ENCODE peak calls at places on chromosome 15, in six cellular contexts. O is cardiac muscle cell; T is naive thymus-derived CD4-positive, alpha-beta T cell; Z is mammary epithelial cell; L is right lobe of liver; A is ovary. K is an unnamed sample.

GRCh38 chr15:65612616-65612946 is 1.6 kb upstream of the INTS14 start:
- DNase-seq in O (no peak), T (no peak), Z (peak; percentile 27), L (no peak), A (no peak), K (no peak)

GRCh38 chr15:93146196-93146595 is 57.2 kb upstream of the RGMA start:
- DNase-seq in O (no peak), T (no peak), Z (no peak), L (no peak), A (no peak), K (no peak)

GRCh38 chr15:20294651-20295237 is 246.9 kb downstream of the GOLGA6L6 start:
- DNase-seq in O (no peak), T (peak; percentile 22), Z (no peak), L (no peak), A (no peak), K (no peak)

GRCh38 chr15:33852570-33852969 is 115.7 kb upstream of the CHRM5 start:
- DNase-seq in O (no peak), T (no peak), Z (peak; percentile 40), L (no peak), A (no peak), K (no peak)

GRCh38 chr15:94056314-94056713 is 175.0 kb upstream of the MCTP2 start:
- DNase-seq in O (no peak), T (no peak), Z (peak; percentile 48), L (no peak), A (no peak), K (no peak)

GRCh38 chr15:33985287-33985686 is 17.0 kb downstream of the CHRM5 start:
- DNase-seq in O (peak; percentile 18), T (no peak), Z (peak; percentile 63), L (no peak), A (no peak), K (no peak)

GRCh38 chr15:91469627-91470567 is 369.8 kb downstream of the SV2B start:
- DNase-seq in O (peak; percentile 3), T (peak; percentile 55), Z (no peak), L (no peak), A (no peak), K (peak; percentile 62)

GRCh38 chr15:100189849-100190248 is 151.9 kb downstream of the ADAMTS17 start:
- DNase-seq in O (no peak), T (no peak), Z (no peak), L (no peak), A (no peak), K (no peak)

GRCh38 chr15:98596885-98597343 is 51.4 kb upstream of the IGF1R start:
- DNase-seq in O (no peak), T (no peak), Z (no peak), L (no peak), A (no peak), K (no peak)

GRCh38 chr15:71272932-71273331 is 157.7 kb downstream of the THSD4 start:
- DNase-seq in O (peak; percentile 68), T (no peak), Z (no peak), L (no peak), A (no peak), K (no peak)

GRCh38 chr15:86911022-86911421 is 831.4 kb downstream of the AGBL1 start:
- DNase-seq in O (no peak), T (no peak), Z (no peak), L (no peak), A (no peak), K (no peak)

GRCh38 chr15:98745650-98746374 is 97.5 kb downstream of the IGF1R start:
- DNase-seq in O (no peak), T (no peak), Z (peak; percentile 76), L (no peak), A (no peak), K (no peak)

GRCh38 chr15:95169701-95170459 is 938.5 kb downstream of the MCTP2 start:
- DNase-seq in O (peak; percentile 0), T (no peak), Z (no peak), L (no peak), A (no peak), K (peak; percentile 48)

GRCh38 chr15:41746802-41747201 is 27.5 kb upstream of the MAPKBP1 start:
- DNase-seq in O (no peak), T (no peak), Z (peak; percentile 19), L (no peak), A (no peak), K (no peak)

GRCh38 chr15:49464513-49464912 is 41.5 kb downstream of the FGF7 start:
- DNase-seq in O (no peak), T (no peak), Z (no peak), L (no peak), A (no peak), K (no peak)

GRCh38 chr15:28094732-28095521 is 4.2 kb downstream of the OCA2 start:
- DNase-seq in O (peak; percentile 44), T (peak; percentile 36), Z (no peak), L (peak; percentile 81), A (no peak), K (peak; percentile 96)

GRCh38 chr15:52056496-52056895 is 37.5 kb downstream of the MAPK6 start:
- DNase-seq in O (no peak), T (no peak), Z (no peak), L (no peak), A (no peak), K (no peak)

GRCh38 chr15:58980351-58980939 is 7.0 kb upstream of the RNF111 start:
- DNase-seq in O (peak; percentile 27), T (no peak), Z (no peak), L (no peak), A (no peak), K (no peak)
- H3K4me3 ChIP-seq in O (no peak overlapping the region), T (no peak overlapping the region), Z (no peak overlapping the region), L (no peak overlapping the region), A (no peak overlapping the region), K (no peak overlapping the region)

DNA sequence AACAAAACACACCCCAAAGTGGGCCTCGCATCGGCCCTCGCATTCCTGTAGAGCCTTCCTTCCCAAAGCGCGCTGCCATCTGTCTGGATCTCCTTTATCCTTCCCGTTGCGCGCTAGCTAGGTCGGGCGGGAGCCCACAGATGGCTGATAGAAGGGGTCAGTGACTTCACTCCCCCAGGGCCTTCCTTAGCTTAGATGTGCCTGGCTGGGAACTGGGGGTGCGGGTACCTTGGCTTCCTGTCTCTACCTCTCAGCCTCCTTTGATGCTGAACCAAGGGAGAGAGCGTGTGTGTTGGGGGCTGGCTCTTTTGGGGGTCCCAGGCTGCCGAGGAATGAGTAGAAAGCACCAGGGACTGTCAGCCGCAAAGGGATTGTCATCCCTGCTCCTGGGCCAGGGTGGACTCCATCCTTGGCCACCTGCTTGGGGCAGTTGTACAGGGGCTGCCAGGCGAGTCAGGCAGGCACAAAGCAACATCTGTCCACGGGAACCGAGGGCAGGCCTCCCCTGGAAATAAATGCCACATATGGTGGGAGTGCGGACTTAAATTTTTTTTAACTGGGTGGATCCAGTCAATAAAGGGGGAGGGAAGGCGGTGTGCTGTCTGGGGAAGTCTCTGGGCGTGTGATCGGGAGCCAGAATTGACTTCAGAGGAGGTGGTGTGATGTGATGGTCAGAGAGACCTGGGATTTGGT is 1.9 kb downstream of the SMAD3 start:
- DNase-seq in O (peak; percentile 58), T (no peak), Z (peak; percentile 53), L (no peak), A (no peak), K (no peak)
- H3K4me1 ChIP-seq in O (peaks cover 48% of the 10 kb centered on the region), T (peaks cover 30% of the 10 kb centered on the region), Z (peaks cover 47% of the 10 kb centered on the region), L (no peaks in the 10 kb centered on the region), A (peaks cover 22% of the 10 kb centered on the region), K (peaks cover 41% of the 10 kb centered on the region)

DNA sequence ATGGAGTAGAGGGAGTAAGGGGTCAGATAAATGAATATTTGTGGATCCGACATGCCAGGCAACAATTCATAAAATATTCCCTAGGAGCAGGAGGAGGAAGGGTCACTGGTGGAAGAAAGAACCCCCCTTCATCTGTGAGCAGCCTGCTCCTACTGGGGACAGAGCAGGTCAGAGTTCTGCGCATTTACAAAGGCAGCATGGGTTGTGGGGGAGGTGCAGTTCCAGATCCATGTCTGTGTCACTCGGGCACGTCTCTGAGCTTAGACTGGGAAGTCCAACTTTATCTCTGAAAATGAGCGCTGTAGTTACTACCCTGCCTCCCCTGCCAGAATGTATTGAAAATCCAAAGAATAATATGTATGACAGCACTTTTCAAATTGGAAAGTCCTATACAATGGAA is 115.2 kb downstream of the GABRG3 start:
- DNase-seq in O (peak; percentile 38), T (no peak), Z (no peak), L (no peak), A (no peak), K (no peak)
- H3K4me3 ChIP-seq in O (no peak overlapping the region), T (no peak overlapping the region), Z (no peak overlapping the region), L (no peak overlapping the region), A (no peak overlapping the region), K (no peak overlapping the region)

DNA sequence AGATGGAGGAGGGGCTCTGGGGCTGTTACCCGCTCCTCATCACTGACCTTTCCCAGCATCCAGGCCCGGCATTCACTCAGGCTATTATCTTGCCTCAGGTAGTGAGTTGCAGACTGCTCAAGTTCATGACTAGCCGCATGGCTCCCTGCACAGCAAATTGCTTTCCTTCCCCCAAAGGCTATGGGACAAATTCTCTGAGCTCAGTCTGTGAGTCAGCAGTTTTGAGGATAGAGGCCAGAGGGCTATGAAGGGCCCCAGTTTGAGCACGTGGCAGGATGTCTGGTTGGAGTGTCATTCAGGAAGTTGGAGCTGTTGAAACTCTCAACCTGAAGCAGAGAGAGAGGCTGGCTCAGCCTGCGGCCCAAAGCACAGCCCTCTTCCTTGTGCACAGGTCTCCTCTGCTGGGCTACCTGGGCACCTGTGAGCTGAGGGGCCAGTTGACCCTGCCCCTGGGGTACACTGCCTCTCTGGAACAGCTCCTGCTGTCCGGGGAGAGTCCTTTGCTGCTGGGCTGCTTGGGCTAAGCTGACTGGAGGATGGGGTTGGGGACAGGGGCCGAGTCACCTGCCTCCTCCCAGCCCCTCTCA is 7.9 kb downstream of the FAH start:
- DNase-seq in O (peak; percentile 35), T (peak; percentile 46), Z (peak; percentile 89), L (peak; percentile 84), A (no peak), K (peak; percentile 35)
- H3K4me1 ChIP-seq in O (no peaks in the 10 kb centered on the region), T (peaks cover 3% of the 10 kb centered on the region), Z (peaks cover 14% of the 10 kb centered on the region), L (peaks cover 2% of the 10 kb centered on the region), A (no peaks in the 10 kb centered on the region), K (no peaks in the 10 kb centered on the region)

GRCh38 chr15:62795171-62795570 is 247.4 kb upstream of the TPM1 start:
- DNase-seq in O (no peak), T (no peak), Z (no peak), L (no peak), A (no peak), K (no peak)
- H3K4me3 ChIP-seq in O (no peak overlapping the region), T (no peak overlapping the region), Z (no peak overlapping the region), L (no peak overlapping the region), A (no peak overlapping the region), K (no peak overlapping the region)

GRCh38 chr15:74821790-74822158 is 4.7 kb upstream of the CPLX3 start:
- DNase-seq in O (no peak), T (no peak), Z (no peak), L (no peak), A (no peak), K (no peak)
- H3K4me1 ChIP-seq in O (no peaks in the 10 kb centered on the region), T (no peaks in the 10 kb centered on the region), Z (peaks cover 19% of the 10 kb centered on the region), L (no peaks in the 10 kb centered on the region), A (peaks cover 3% of the 10 kb centered on the region), K (peaks cover 14% of the 10 kb centered on the region)

GRCh38 chr15:75790631-75791336 is 52.5 kb upstream of the UBE2Q2 start:
- DNase-seq in O (no peak), T (peak; percentile 12), Z (no peak), L (no peak), A (no peak), K (no peak)

GRCh38 chr15:75791337-75791713 is 51.9 kb upstream of the UBE2Q2 start:
- DNase-seq in O (no peak), T (peak; percentile 19), Z (no peak), L (no peak), A (no peak), K (no peak)

GRCh38 chr15:75785771-75786563 is 57.3 kb upstream of the UBE2Q2 start:
- DNase-seq in O (peak; percentile 78), T (peak; percentile 13), Z (no peak), L (no peak), A (no peak), K (no peak)

GRCh38 chr15:75782926-75783325 is 60.3 kb upstream of the UBE2Q2 start:
- DNase-seq in O (no peak), T (peak; percentile 4), Z (no peak), L (no peak), A (no peak), K (no peak)

GRCh38 chr15:75786564-75786925 is 56.7 kb upstream of the UBE2Q2 start:
- DNase-seq in O (no peak), T (peak; percentile 4), Z (no peak), L (no peak), A (no peak), K (no peak)
- H3K4me3 ChIP-seq in O (peak overlapping the region; percentile 2), T (no peak overlapping the region), Z (no peak overlapping the region), L (no peak overlapping the region), A (no peak overlapping the region), K (no peak overlapping the region)

K was measured in mucosa of descending colon.